ENCODE peak calls at places on chromosomes 1 and 21, in eight cellular contexts. One of them, this sample, is unnamed.

GRCh38 chr1:187433598-187433997 is 604.8 kb downstream of the PLA2G4A start:
- ATAC-seq in HepG2: no peak
- ATAC-seq in activated naive CD4-positive, alpha-beta T cell treated with anti-CD3 and anti-CD28 coated beads, Interleukin-2, amount 50 U/mL, for 72 hours: no peak
- ATAC-seq in lung: no peak
- ATAC-seq in Right ventricle myocardium inferior: no peak
- ATAC-seq in A549: no peak
- ATAC-seq in activated CD8-positive, alpha-beta T cell treated with anti-CD3 and anti-CD28 coated beads for 36 hours: no peak
- ATAC-seq in pancreas: no peak
- ATAC-seq in this sample: no peak

GRCh38 chr1:31266547-31266946 is 26.9 kb upstream of the NKAIN1 start:
- ATAC-seq in A549: no peak
- ATAC-seq in lung: no peak
- ATAC-seq in pancreas: no peak
- ATAC-seq in activated naive CD4-positive, alpha-beta T cell treated with anti-CD3 and anti-CD28 coated beads, Interleukin-2, amount 50 U/mL, for 72 hours: no peak
- ATAC-seq in HepG2: no peak
- ATAC-seq in Right ventricle myocardium inferior: no peak
- ATAC-seq in activated CD8-positive, alpha-beta T cell treated with anti-CD3 and anti-CD28 coated beads for 36 hours: no peak
- ATAC-seq in this sample: no peak

GRCh38 chr21:34537838-34538237 is 25.8 kb upstream of the KCNE1 start:
- ATAC-seq in Right ventricle myocardium inferior: no peak
- ATAC-seq in activated CD8-positive, alpha-beta T cell treated with anti-CD3 and anti-CD28 coated beads for 36 hours: no peak
- ATAC-seq in activated naive CD4-positive, alpha-beta T cell treated with anti-CD3 and anti-CD28 coated beads, Interleukin-2, amount 50 U/mL, for 72 hours: no peak
- ATAC-seq in lung: no peak
- ATAC-seq in HepG2: no peak
- ATAC-seq in pancreas: no peak
- ATAC-seq in A549: no peak
- ATAC-seq in this sample: no peak

GRCh38 chr1:186207401-186208085 is 167.5 kb downstream of the TPR start:
- ATAC-seq in pancreas: no peak
- ATAC-seq in activated naive CD4-positive, alpha-beta T cell treated with anti-CD3 and anti-CD28 coated beads, Interleukin-2, amount 50 U/mL, for 72 hours: no peak
- ATAC-seq in activated CD8-positive, alpha-beta T cell treated with anti-CD3 and anti-CD28 coated beads for 36 hours: no peak
- ATAC-seq in lung: no peak
- ATAC-seq in Right ventricle myocardium inferior: peak
- ATAC-seq in A549: no peak
- ATAC-seq in HepG2: no peak
- ATAC-seq in this sample: no peak

GRCh38 chr1:66617362-66617761 is 83.4 kb downstream of the SGIP1 start:
- ATAC-seq in activated naive CD4-positive, alpha-beta T cell treated with anti-CD3 and anti-CD28 coated beads, Interleukin-2, amount 50 U/mL, for 72 hours: no peak
- ATAC-seq in Right ventricle myocardium inferior: no peak
- ATAC-seq in pancreas: no peak
- ATAC-seq in lung: no peak
- ATAC-seq in activated CD8-positive, alpha-beta T cell treated with anti-CD3 and anti-CD28 coated beads for 36 hours: no peak
- ATAC-seq in HepG2: no peak
- ATAC-seq in A549: no peak
- ATAC-seq in this sample: no peak

GRCh38 chr1:91674107-91674506 is 173.5 kb downstream of the CDC7 start:
- ATAC-seq in pancreas: no peak
- ATAC-seq in HepG2: no peak
- ATAC-seq in activated CD8-positive, alpha-beta T cell treated with anti-CD3 and anti-CD28 coated beads for 36 hours: peak
- ATAC-seq in activated naive CD4-positive, alpha-beta T cell treated with anti-CD3 and anti-CD28 coated beads, Interleukin-2, amount 50 U/mL, for 72 hours: peak
- ATAC-seq in Right ventricle myocardium inferior: no peak
- ATAC-seq in lung: no peak
- ATAC-seq in A549: no peak
- ATAC-seq in this sample: peak

GRCh38 chr1:164823486-164824279 is 264.7 kb downstream of the PBX1 start:
- ATAC-seq in activated CD8-positive, alpha-beta T cell treated with anti-CD3 and anti-CD28 coated beads for 36 hours: no peak
- ATAC-seq in lung: no peak
- ATAC-seq in Right ventricle myocardium inferior: peak
- ATAC-seq in A549: no peak
- ATAC-seq in HepG2: no peak
- ATAC-seq in activated naive CD4-positive, alpha-beta T cell treated with anti-CD3 and anti-CD28 coated beads, Interleukin-2, amount 50 U/mL, for 72 hours: no peak
- ATAC-seq in pancreas: peak
- ATAC-seq in this sample: no peak

GRCh38 chr1:240033406-240033805 is 58.3 kb upstream of the FMN2 start:
- ATAC-seq in HepG2: no peak
- ATAC-seq in activated naive CD4-positive, alpha-beta T cell treated with anti-CD3 and anti-CD28 coated beads, Interleukin-2, amount 50 U/mL, for 72 hours: no peak
- ATAC-seq in activated CD8-positive, alpha-beta T cell treated with anti-CD3 and anti-CD28 coated beads for 36 hours: no peak
- ATAC-seq in pancreas: no peak
- ATAC-seq in Right ventricle myocardium inferior: no peak
- ATAC-seq in A549: no peak
- ATAC-seq in lung: no peak
- ATAC-seq in this sample: no peak

GRCh38 chr1:173744651-173745050 is 29.9 kb downstream of the KLHL20 start:
- ATAC-seq in A549: no peak
- ATAC-seq in activated naive CD4-positive, alpha-beta T cell treated with anti-CD3 and anti-CD28 coated beads, Interleukin-2, amount 50 U/mL, for 72 hours: no peak
- ATAC-seq in lung: no peak
- ATAC-seq in Right ventricle myocardium inferior: no peak
- ATAC-seq in HepG2: no peak
- ATAC-seq in pancreas: no peak
- ATAC-seq in activated CD8-positive, alpha-beta T cell treated with anti-CD3 and anti-CD28 coated beads for 36 hours: no peak
- ATAC-seq in this sample: no peak

GRCh38 chr1:70779571-70779970 is 268.0 kb downstream of the PTGER3 start:
- ATAC-seq in pancreas: no peak
- ATAC-seq in activated CD8-positive, alpha-beta T cell treated with anti-CD3 and anti-CD28 coated beads for 36 hours: peak
- ATAC-seq in lung: no peak
- ATAC-seq in HepG2: no peak
- ATAC-seq in Right ventricle myocardium inferior: no peak
- ATAC-seq in A549: no peak
- ATAC-seq in activated naive CD4-positive, alpha-beta T cell treated with anti-CD3 and anti-CD28 coated beads, Interleukin-2, amount 50 U/mL, for 72 hours: peak
- ATAC-seq in this sample: no peak

GRCh38 chr21:38499296-38499695 is 1.0 kb upstream of the ERG start:
- ATAC-seq in pancreas: no peak
- ATAC-seq in activated CD8-positive, alpha-beta T cell treated with anti-CD3 and anti-CD28 coated beads for 36 hours: no peak
- ATAC-seq in HepG2: no peak
- ATAC-seq in lung: no peak
- ATAC-seq in activated naive CD4-positive, alpha-beta T cell treated with anti-CD3 and anti-CD28 coated beads, Interleukin-2, amount 50 U/mL, for 72 hours: no peak
- ATAC-seq in A549: no peak
- ATAC-seq in Right ventricle myocardium inferior: no peak
- ATAC-seq in this sample: no peak

GRCh38 chr1:183033205-183033604 is 10.0 kb downstream of the LAMC1 start:
- ATAC-seq in pancreas: no peak
- ATAC-seq in HepG2: no peak
- ATAC-seq in activated naive CD4-positive, alpha-beta T cell treated with anti-CD3 and anti-CD28 coated beads, Interleukin-2, amount 50 U/mL, for 72 hours: peak
- ATAC-seq in Right ventricle myocardium inferior: no peak
- ATAC-seq in lung: no peak
- ATAC-seq in activated CD8-positive, alpha-beta T cell treated with anti-CD3 and anti-CD28 coated beads for 36 hours: peak
- ATAC-seq in A549: no peak
- ATAC-seq in this sample: peak

GRCh38 chr1:246932366-246932700 is 585 bp upstream of the AHCTF1 start:
- ATAC-seq in Right ventricle myocardium inferior: no peak
- ATAC-seq in pancreas: no peak
- ATAC-seq in activated CD8-positive, alpha-beta T cell treated with anti-CD3 and anti-CD28 coated beads for 36 hours: no peak
- ATAC-seq in HepG2: no peak
- ATAC-seq in activated naive CD4-positive, alpha-beta T cell treated with anti-CD3 and anti-CD28 coated beads, Interleukin-2, amount 50 U/mL, for 72 hours: no peak
- ATAC-seq in lung: no peak
- ATAC-seq in A549: no peak
- ATAC-seq in this sample: no peak

GRCh38 chr1:232999960-233000625 is 49.7 kb downstream of the NTPCR start:
- ATAC-seq in activated naive CD4-positive, alpha-beta T cell treated with anti-CD3 and anti-CD28 coated beads, Interleukin-2, amount 50 U/mL, for 72 hours: no peak
- ATAC-seq in A549: no peak
- ATAC-seq in lung: no peak
- ATAC-seq in Right ventricle myocardium inferior: peak
- ATAC-seq in pancreas: no peak
- ATAC-seq in HepG2: no peak
- ATAC-seq in activated CD8-positive, alpha-beta T cell treated with anti-CD3 and anti-CD28 coated beads for 36 hours: no peak
- ATAC-seq in this sample: no peak

GRCh38 chr1:38133781-38134180 is 87.2 kb upstream of the POU3F1 start:
- ATAC-seq in Right ventricle myocardium inferior: no peak
- ATAC-seq in activated naive CD4-positive, alpha-beta T cell treated with anti-CD3 and anti-CD28 coated beads, Interleukin-2, amount 50 U/mL, for 72 hours: no peak
- ATAC-seq in lung: no peak
- ATAC-seq in HepG2: no peak
- ATAC-seq in A549: no peak
- ATAC-seq in activated CD8-positive, alpha-beta T cell treated with anti-CD3 and anti-CD28 coated beads for 36 hours: no peak
- ATAC-seq in pancreas: no peak
- ATAC-seq in this sample: no peak

GRCh38 chr21:7957713-7958064 is 2563.7 kb upstream of the TPTE start:
- ATAC-seq in activated naive CD4-positive, alpha-beta T cell treated with anti-CD3 and anti-CD28 coated beads, Interleukin-2, amount 50 U/mL, for 72 hours: no peak
- ATAC-seq in Right ventricle myocardium inferior: peak
- ATAC-seq in pancreas: no peak
- ATAC-seq in activated CD8-positive, alpha-beta T cell treated with anti-CD3 and anti-CD28 coated beads for 36 hours: no peak
- ATAC-seq in lung: peak
- ATAC-seq in A549: no peak
- ATAC-seq in HepG2: no peak
- ATAC-seq in this sample: no peak

GRCh38 chr1:50750021-50750619 is 209.9 kb downstream of the FAF1 start:
- ATAC-seq in pancreas: peak
- ATAC-seq in HepG2: no peak
- ATAC-seq in activated naive CD4-positive, alpha-beta T cell treated with anti-CD3 and anti-CD28 coated beads, Interleukin-2, amount 50 U/mL, for 72 hours: no peak
- ATAC-seq in lung: no peak
- ATAC-seq in A549: peak
- ATAC-seq in Right ventricle myocardium inferior: no peak
- ATAC-seq in activated CD8-positive, alpha-beta T cell treated with anti-CD3 and anti-CD28 coated beads for 36 hours: no peak
- ATAC-seq in this sample: no peak

GRCh38 chr1:244150071-244150470 is 99.0 kb downstream of the ZBTB18 start:
- ATAC-seq in lung: no peak
- ATAC-seq in activated CD8-positive, alpha-beta T cell treated with anti-CD3 and anti-CD28 coated beads for 36 hours: no peak
- ATAC-seq in activated naive CD4-positive, alpha-beta T cell treated with anti-CD3 and anti-CD28 coated beads, Interleukin-2, amount 50 U/mL, for 72 hours: no peak
- ATAC-seq in pancreas: no peak
- ATAC-seq in HepG2: no peak
- ATAC-seq in Right ventricle myocardium inferior: no peak
- ATAC-seq in A549: no peak
- ATAC-seq in this sample: no peak

GRCh38 chr21:8990326-8991087 is 1530.9 kb upstream of the TPTE start:
- ATAC-seq in A549: no peak
- ATAC-seq in lung: no peak
- ATAC-seq in Right ventricle myocardium inferior: peak
- ATAC-seq in HepG2: peak
- ATAC-seq in activated CD8-positive, alpha-beta T cell treated with anti-CD3 and anti-CD28 coated beads for 36 hours: no peak
- ATAC-seq in activated naive CD4-positive, alpha-beta T cell treated with anti-CD3 and anti-CD28 coated beads, Interleukin-2, amount 50 U/mL, for 72 hours: peak
- ATAC-seq in pancreas: no peak
- ATAC-seq in this sample: no peak

GRCh38 chr1:209583408-209583807 is at the start of gene CAMK1G:
- ATAC-seq in pancreas: peak
- ATAC-seq in A549: no peak
- ATAC-seq in HepG2: no peak
- ATAC-seq in lung: no peak
- ATAC-seq in activated CD8-positive, alpha-beta T cell treated with anti-CD3 and anti-CD28 coated beads for 36 hours: no peak
- ATAC-seq in Right ventricle myocardium inferior: no peak
- ATAC-seq in activated naive CD4-positive, alpha-beta T cell treated with anti-CD3 and anti-CD28 coated beads, Interleukin-2, amount 50 U/mL, for 72 hours: no peak
- ATAC-seq in this sample: no peak

GRCh38 chr1:101769520-101769919 is 227.2 kb downstream of the OLFM3 start:
- ATAC-seq in activated CD8-positive, alpha-beta T cell treated with anti-CD3 and anti-CD28 coated beads for 36 hours: no peak
- ATAC-seq in HepG2: no peak
- ATAC-seq in pancreas: peak
- ATAC-seq in Right ventricle myocardium inferior: no peak
- ATAC-seq in activated naive CD4-positive, alpha-beta T cell treated with anti-CD3 and anti-CD28 coated beads, Interleukin-2, amount 50 U/mL, for 72 hours: no peak
- ATAC-seq in A549: no peak
- ATAC-seq in lung: no peak
- ATAC-seq in this sample: no peak

GRCh38 chr1:31041529-31041928 is 24.0 kb downstream of the PUM1 start:
- ATAC-seq in lung: no peak
- ATAC-seq in activated naive CD4-positive, alpha-beta T cell treated with anti-CD3 and anti-CD28 coated beads, Interleukin-2, amount 50 U/mL, for 72 hours: no peak
- ATAC-seq in Right ventricle myocardium inferior: no peak
- ATAC-seq in HepG2: peak
- ATAC-seq in pancreas: no peak
- ATAC-seq in A549: no peak
- ATAC-seq in activated CD8-positive, alpha-beta T cell treated with anti-CD3 and anti-CD28 coated beads for 36 hours: no peak
- ATAC-seq in this sample: no peak

GRCh38 chr1:168582690-168583325 is 6.4 kb downstream of the XCL1 start:
- ATAC-seq in HepG2: no peak
- ATAC-seq in Right ventricle myocardium inferior: no peak
- ATAC-seq in lung: no peak
- ATAC-seq in activated CD8-positive, alpha-beta T cell treated with anti-CD3 and anti-CD28 coated beads for 36 hours: no peak
- ATAC-seq in activated naive CD4-positive, alpha-beta T cell treated with anti-CD3 and anti-CD28 coated beads, Interleukin-2, amount 50 U/mL, for 72 hours: no peak
- ATAC-seq in A549: no peak
- ATAC-seq in pancreas: no peak
- ATAC-seq in this sample: no peak

GRCh38 chr1:183267646-183268431 is 81.8 kb downstream of the LAMC2 start:
- ATAC-seq in lung: peak
- ATAC-seq in A549: peak
- ATAC-seq in activated naive CD4-positive, alpha-beta T cell treated with anti-CD3 and anti-CD28 coated beads, Interleukin-2, amount 50 U/mL, for 72 hours: no peak
- ATAC-seq in pancreas: peak
- ATAC-seq in Right ventricle myocardium inferior: peak
- ATAC-seq in activated CD8-positive, alpha-beta T cell treated with anti-CD3 and anti-CD28 coated beads for 36 hours: no peak
- ATAC-seq in HepG2: no peak
- ATAC-seq in this sample: no peak

GRCh38 chr1:77416692-77417450 is 135.1 kb downstream of the AK5 start:
- ATAC-seq in HepG2: peak
- ATAC-seq in activated naive CD4-positive, alpha-beta T cell treated with anti-CD3 and anti-CD28 coated beads, Interleukin-2, amount 50 U/mL, for 72 hours: no peak
- ATAC-seq in Right ventricle myocardium inferior: no peak
- ATAC-seq in activated CD8-positive, alpha-beta T cell treated with anti-CD3 and anti-CD28 coated beads for 36 hours: no peak
- ATAC-seq in A549: no peak
- ATAC-seq in lung: no peak
- ATAC-seq in pancreas: no peak
- ATAC-seq in this sample: no peak

GRCh38 chr1:2413495-2414296 is 1.3 kb upstream of the PEX10 start:
- ATAC-seq in lung: no peak
- ATAC-seq in HepG2: peak
- ATAC-seq in Right ventricle myocardium inferior: no peak
- ATAC-seq in A549: peak
- ATAC-seq in activated naive CD4-positive, alpha-beta T cell treated with anti-CD3 and anti-CD28 coated beads, Interleukin-2, amount 50 U/mL, for 72 hours: no peak
- ATAC-seq in activated CD8-positive, alpha-beta T cell treated with anti-CD3 and anti-CD28 coated beads for 36 hours: no peak
- ATAC-seq in pancreas: no peak
- ATAC-seq in this sample: no peak

GRCh38 chr1:41626616-41627375 is 142.3 kb upstream of the EDN2 start:
- ATAC-seq in Right ventricle myocardium inferior: peak
- ATAC-seq in pancreas: peak
- ATAC-seq in activated CD8-positive, alpha-beta T cell treated with anti-CD3 and anti-CD28 coated beads for 36 hours: peak
- ATAC-seq in lung: no peak
- ATAC-seq in A549: peak
- ATAC-seq in HepG2: no peak
- ATAC-seq in activated naive CD4-positive, alpha-beta T cell treated with anti-CD3 and anti-CD28 coated beads, Interleukin-2, amount 50 U/mL, for 72 hours: peak
- ATAC-seq in this sample: peak

GRCh38 chr1:214364335-214364734 is 83.4 kb downstream of the SMYD2 start:
- ATAC-seq in activated CD8-positive, alpha-beta T cell treated with anti-CD3 and anti-CD28 coated beads for 36 hours: no peak
- ATAC-seq in lung: no peak
- ATAC-seq in HepG2: no peak
- ATAC-seq in activated naive CD4-positive, alpha-beta T cell treated with anti-CD3 and anti-CD28 coated beads, Interleukin-2, amount 50 U/mL, for 72 hours: no peak
- ATAC-seq in pancreas: no peak
- ATAC-seq in Right ventricle myocardium inferior: peak
- ATAC-seq in A549: no peak
- ATAC-seq in this sample: no peak

GRCh38 chr1:246043556-246043955 is 463.5 kb downstream of the SMYD3 start:
- ATAC-seq in lung: no peak
- ATAC-seq in HepG2: no peak
- ATAC-seq in A549: no peak
- ATAC-seq in pancreas: no peak
- ATAC-seq in activated naive CD4-positive, alpha-beta T cell treated with anti-CD3 and anti-CD28 coated beads, Interleukin-2, amount 50 U/mL, for 72 hours: no peak
- ATAC-seq in activated CD8-positive, alpha-beta T cell treated with anti-CD3 and anti-CD28 coated beads for 36 hours: no peak
- ATAC-seq in Right ventricle myocardium inferior: no peak
- ATAC-seq in this sample: no peak

GRCh38 chr1:231799363-231799986 is 172.9 kb downstream of the DISC1 start:
- ATAC-seq in lung: no peak
- ATAC-seq in activated naive CD4-positive, alpha-beta T cell treated with anti-CD3 and anti-CD28 coated beads, Interleukin-2, amount 50 U/mL, for 72 hours: no peak
- ATAC-seq in A549: peak
- ATAC-seq in HepG2: no peak
- ATAC-seq in activated CD8-positive, alpha-beta T cell treated with anti-CD3 and anti-CD28 coated beads for 36 hours: no peak
- ATAC-seq in pancreas: no peak
- ATAC-seq in Right ventricle myocardium inferior: peak
- ATAC-seq in this sample: peak

GRCh38 chr1:175600721-175601440 is 142.5 kb downstream of the TNR start:
- ATAC-seq in HepG2: no peak
- ATAC-seq in lung: no peak
- ATAC-seq in pancreas: no peak
- ATAC-seq in A549: no peak
- ATAC-seq in Right ventricle myocardium inferior: no peak
- ATAC-seq in activated naive CD4-positive, alpha-beta T cell treated with anti-CD3 and anti-CD28 coated beads, Interleukin-2, amount 50 U/mL, for 72 hours: no peak
- ATAC-seq in activated CD8-positive, alpha-beta T cell treated with anti-CD3 and anti-CD28 coated beads for 36 hours: no peak
- ATAC-seq in this sample: peak

GRCh38 chr1:15390667-15391066 is 19.0 kb upstream of the EFHD2 start:
- ATAC-seq in A549: no peak
- ATAC-seq in pancreas: no peak
- ATAC-seq in activated naive CD4-positive, alpha-beta T cell treated with anti-CD3 and anti-CD28 coated beads, Interleukin-2, amount 50 U/mL, for 72 hours: no peak
- ATAC-seq in activated CD8-positive, alpha-beta T cell treated with anti-CD3 and anti-CD28 coated beads for 36 hours: no peak
- ATAC-seq in HepG2: peak
- ATAC-seq in lung: no peak
- ATAC-seq in Right ventricle myocardium inferior: no peak
- ATAC-seq in this sample: no peak

GRCh38 chr1:164673584-164674214 is 114.7 kb downstream of the PBX1 start:
- ATAC-seq in pancreas: no peak
- ATAC-seq in activated naive CD4-positive, alpha-beta T cell treated with anti-CD3 and anti-CD28 coated beads, Interleukin-2, amount 50 U/mL, for 72 hours: no peak
- ATAC-seq in activated CD8-positive, alpha-beta T cell treated with anti-CD3 and anti-CD28 coated beads for 36 hours: no peak
- ATAC-seq in lung: no peak
- ATAC-seq in HepG2: peak
- ATAC-seq in A549: no peak
- ATAC-seq in Right ventricle myocardium inferior: no peak
- ATAC-seq in this sample: no peak

GRCh38 chr1:68120136-68120791 is 69.8 kb upstream of the DIRAS3 start:
- ATAC-seq in Right ventricle myocardium inferior: peak
- ATAC-seq in pancreas: peak
- ATAC-seq in activated CD8-positive, alpha-beta T cell treated with anti-CD3 and anti-CD28 coated beads for 36 hours: peak
- ATAC-seq in A549: peak
- ATAC-seq in HepG2: peak
- ATAC-seq in activated naive CD4-positive, alpha-beta T cell treated with anti-CD3 and anti-CD28 coated beads, Interleukin-2, amount 50 U/mL, for 72 hours: no peak
- ATAC-seq in lung: peak
- ATAC-seq in this sample: no peak

This sample was measured in activated T-helper 17 cell treated with anti-CD3 and anti-CD28 coated beads, Interleukin-2, amount 50 U/mL, for 72 hours.